ENCODE peak calls at places on chromosome 14, in nine cellular contexts. X is fibroblast of mammary gland; I is RPMI7951; V is kidney tubule cell; T is amniotic stem cell; Z is naive thymus-derived CD4-positive, alpha-beta T cell; N is H7; R is stimulated activated CD8-positive, alpha-beta memory T cell treated with anti-CD3 and anti-CD28 coated beads, Interleukin-4, amount 100 ng/mL, for 1 hour; E is Right ventricle myocardium superior. J is an unnamed sample.

GRCh38 chr14:36502558-36503508 is 17.2 kb downstream of the NKX2-1 start:
- DNase-seq in R (no peak), T (no peak), X (no peak), V (no peak), E (no peak), I (no peak), Z (no peak), N (no peak), J (no peak)

GRCh38 chr14:22752422-22752821 is 14.1 kb upstream of the OXA1L start:
- DNase-seq in X (no peak), R (no peak), N (no peak), Z (no peak), V (no peak), E (no peak), I (no peak), T (no peak), J (no peak)

GRCh38 chr14:56423591-56423991 is 156.0 kb upstream of the TMEM260 start:
- DNase-seq in X (peak), N (no peak), E (no peak), T (no peak), I (peak), R (no peak), Z (no peak), V (no peak), J (no peak)

GRCh38 chr14:31194095-31194494 is 13.5 kb downstream of the HECTD1 start:
- DNase-seq in E (no peak), X (peak), T (no peak), V (no peak), R (no peak), N (no peak), I (no peak), Z (no peak), J (no peak)

GRCh38 chr14:93240678-93241000 is 33.6 kb downstream of the UBR7 start:
- DNase-seq in T (no peak), Z (no peak), X (peak), N (no peak), V (no peak), E (no peak), I (no peak), R (no peak), J (no peak)

GRCh38 chr14:92447416-92448197 is 66.0 kb upstream of the RIN3 start:
- DNase-seq in Z (no peak), I (no peak), E (no peak), N (no peak), X (no peak), T (no peak), R (no peak), V (no peak), J (peak)

GRCh38 chr14:64123241-64123956 is 170.8 kb downstream of the ESR2 start:
- DNase-seq in E (no peak), X (peak), R (no peak), V (no peak), I (no peak), Z (no peak), N (no peak), T (no peak), J (no peak)

GRCh38 chr14:74501135-74501614 is 7.6 kb downstream of the ISCA2 start:
- DNase-seq in R (no peak), E (peak), Z (no peak), X (peak), N (peak), V (peak), I (peak), T (no peak), J (no peak)

GRCh38 chr14:71776463-71777359 is 155.5 kb upstream of the RGS6 start:
- DNase-seq in T (no peak), V (no peak), R (no peak), N (peak), Z (no peak), I (no peak), E (no peak), X (no peak), J (no peak)

GRCh38 chr14:44833376-44833775 is 128.4 kb downstream of the KLHL28 start:
- DNase-seq in R (no peak), X (peak), Z (no peak), T (no peak), I (peak), E (no peak), V (peak), N (no peak), J (no peak)

GRCh38 chr14:33986804-33987203 is 35.9 kb upstream of the EGLN3 start:
- DNase-seq in I (peak), R (no peak), E (no peak), V (peak), N (peak), X (peak), Z (no peak), T (no peak), J (no peak)

GRCh38 chr14:68564826-68565760 is 227.8 kb downstream of the ZFP36L1 start:
- DNase-seq in V (no peak), Z (no peak), T (no peak), R (no peak), I (peak), E (no peak), N (no peak), X (peak), J (no peak)

GRCh38 chr14:64654072-64654899 is 49.9 kb upstream of the PLEKHG3 start:
- DNase-seq in V (peak), N (no peak), T (peak), Z (no peak), E (no peak), R (no peak), X (peak), I (peak), J (no peak)

GRCh38 chr14:35927727-35928126 is 101.6 kb downstream of the BRMS1L start:
- DNase-seq in I (peak), R (no peak), V (peak), Z (no peak), T (no peak), E (no peak), X (peak), N (no peak), J (no peak)

GRCh38 chr14:94180655-94181271 is 6.6 kb downstream of the PPP4R4 start:
- DNase-seq in T (peak), Z (no peak), N (no peak), E (no peak), V (peak), I (peak), R (no peak), X (peak), J (peak)

GRCh38 chr14:65210118-65210826 is 108.0 kb upstream of the MAX start:
- DNase-seq in N (no peak), Z (no peak), R (no peak), E (no peak), I (peak), T (no peak), V (peak), X (peak), J (peak)

GRCh38 chr14:90839024-90839888 is 23.0 kb upstream of the TTC7B start:
- DNase-seq in I (peak), T (no peak), V (no peak), E (peak), Z (no peak), N (no peak), X (peak), R (no peak), J (no peak)

GRCh38 chr14:61456720-61457119 is 135.3 kb downstream of the PRKCH start:
- DNase-seq in N (peak), V (peak), Z (peak), E (peak), X (peak), R (peak), I (peak), T (peak), J (peak)

GRCh38 chr14:71103662-71104484 is 196.6 kb downstream of the PCNX1 start:
- DNase-seq in Z (no peak), N (peak), T (peak), X (peak), E (no peak), V (peak), R (no peak), I (peak), J (peak)

GRCh38 chr14:61174395-61175386 is 106.4 kb downstream of the TMEM30B start:
- DNase-seq in N (peak), T (no peak), Z (no peak), E (no peak), V (peak), I (peak), X (peak), R (no peak), J (no peak)

GRCh38 chr14:55136868-55137785 is 8.1 kb downstream of the LGALS3 start:
- DNase-seq in R (no peak), V (peak), I (peak), T (peak), N (no peak), X (peak), Z (no peak), E (peak), J (no peak)

GRCh38 chr14:68547305-68548193 is 245.3 kb downstream of the ZFP36L1 start:
- DNase-seq in T (peak), I (peak), E (no peak), X (peak), V (peak), N (no peak), Z (no peak), R (no peak), J (no peak)

GRCh38 chr14:93018401-93018800 is 95.5 kb downstream of the CHGA start:
- DNase-seq in E (no peak), T (no peak), X (no peak), R (no peak), I (no peak), N (no peak), V (no peak), Z (no peak), J (no peak)

GRCh38 chr14:98904677-98905076 is 367.3 kb downstream of the BCL11B start:
- DNase-seq in N (no peak), E (no peak), X (no peak), I (no peak), V (peak), Z (no peak), T (no peak), R (no peak), J (no peak)

GRCh38 chr14:54133896-54134295 is 177.3 kb upstream of the BMP4 start:
- DNase-seq in V (peak), T (no peak), Z (no peak), E (no peak), R (no peak), I (peak), N (no peak), X (peak), J (no peak)

GRCh38 chr14:102086346-102086971 is 385 bp downstream of the HSP90AA1 start:
- DNase-seq in E (peak), I (peak), R (peak), T (peak), N (peak), X (peak), V (peak), Z (peak), J (peak)

GRCh38 chr14:105060751-105061427 is 4.3 kb downstream of the GPR132 start:
- DNase-seq in T (no peak), X (no peak), I (no peak), Z (no peak), N (peak), V (no peak), E (peak), R (no peak), J (peak)

GRCh38 chr14:105166571-105167302 is 1.8 kb downstream of the JAG2 start:
- DNase-seq in N (no peak), R (no peak), X (no peak), E (no peak), Z (no peak), I (no peak), T (no peak), V (no peak), J (no peak)

GRCh38 chr14:31962920-31963319 is 114.2 kb upstream of the ARHGAP5 start:
- DNase-seq in X (no peak), N (no peak), E (no peak), I (no peak), T (no peak), V (no peak), Z (no peak), R (no peak), J (no peak)

GRCh38 chr14:91127411-91127810 is 13.5 kb downstream of the DGLUCY start:
- DNase-seq in R (no peak), T (no peak), V (peak), E (peak), I (peak), N (no peak), X (no peak), Z (no peak), J (no peak)

GRCh38 chr14:39467889-39468524 is 35.8 kb upstream of the FBXO33 start:
- DNase-seq in E (no peak), V (peak), Z (no peak), I (peak), X (peak), N (no peak), T (no peak), R (no peak), J (no peak)

GRCh38 chr14:68208218-68208617 is 388.6 kb downstream of the RAD51B start:
- DNase-seq in R (no peak), N (no peak), Z (no peak), V (no peak), E (no peak), X (no peak), T (no peak), I (peak), J (no peak)

GRCh38 chr14:37668646-37669045 is 73.2 kb downstream of the TTC6 start:
- DNase-seq in Z (no peak), R (no peak), E (no peak), V (peak), X (no peak), T (peak), N (no peak), I (no peak), J (no peak)

GRCh38 chr14:36996133-36996856 is 176.1 kb downstream of the SLC25A21 start:
- DNase-seq in N (no peak), Z (no peak), I (peak), E (no peak), T (no peak), X (peak), R (no peak), V (peak), J (no peak)

GRCh38 chr14:34713681-34714319 is 593 bp downstream of the CFL2 start:
- DNase-seq in V (peak), E (no peak), Z (no peak), N (peak), X (peak), R (no peak), T (peak), I (peak), J (peak)

GRCh38 chr14:69316449-69317391 is 56.8 kb downstream of the GALNT16 start:
- DNase-seq in X (peak), V (peak), N (peak), I (peak), T (peak), Z (no peak), E (peak), R (no peak), J (no peak)

J was measured in immature natural killer cell.